ENCODE peak calls at places on chromosomes 3 and 15, in nine cellular contexts. One of them, this sample, is unnamed.

GRCh38 chr3:71672302-71672701 is 52.9 kb downstream of the EIF4E3 start:
- DNase-seq in stomach: no peak
- DNase-seq in gastrocnemius medialis: no peak
- DNase-seq in psoas muscle: no peak
- DNase-seq in uterus: no peak
- DNase-seq in fibroblast of lung: no peak
- DNase-seq in HCT116: no peak
- DNase-seq in sigmoid colon: no peak
- DNase-seq in adrenal gland: no peak
- DNase-seq in this sample: no peak

GRCh38 chr3:123314409-123315270 is 112.9 kb downstream of the SEC22A start:
- DNase-seq in stomach: no peak
- DNase-seq in gastrocnemius medialis: no peak
- DNase-seq in psoas muscle: no peak
- DNase-seq in uterus: no peak
- DNase-seq in fibroblast of lung: no peak
- DNase-seq in HCT116: no peak
- DNase-seq in sigmoid colon: no peak
- DNase-seq in adrenal gland: no peak
- DNase-seq in this sample: no peak

GRCh38 chr15:65580287-65580686 is 30.6 kb downstream of the INTS14 start:
- DNase-seq in stomach: no peak
- DNase-seq in gastrocnemius medialis: no peak
- DNase-seq in psoas muscle: no peak
- DNase-seq in uterus: no peak
- DNase-seq in fibroblast of lung: peak; percentile 39
- DNase-seq in HCT116: no peak
- DNase-seq in sigmoid colon: no peak
- DNase-seq in adrenal gland: peak; percentile 51
- DNase-seq in this sample: no peak

GRCh38 chr3:37855363-37855970 is 6.2 kb upstream of the CTDSPL start:
- DNase-seq in stomach: peak; percentile 92
- DNase-seq in gastrocnemius medialis: peak; percentile 67
- DNase-seq in psoas muscle: peak; percentile 86
- DNase-seq in uterus: peak; percentile 87
- DNase-seq in fibroblast of lung: peak; percentile 73
- DNase-seq in HCT116: peak; percentile 41
- DNase-seq in sigmoid colon: peak; percentile 92
- DNase-seq in adrenal gland: peak; percentile 81
- DNase-seq in this sample: peak; percentile 95

GRCh38 chr15:87527416-87527815 is 729.1 kb downstream of the NTRK3 start:
- DNase-seq in stomach: no peak
- DNase-seq in gastrocnemius medialis: peak; percentile 25
- DNase-seq in psoas muscle: no peak
- DNase-seq in uterus: no peak
- DNase-seq in fibroblast of lung: no peak
- DNase-seq in HCT116: no peak
- DNase-seq in sigmoid colon: no peak
- DNase-seq in adrenal gland: no peak
- DNase-seq in this sample: no peak

GRCh38 chr15:37098468-37099320 is 1.7 kb downstream of the MEIS2 start:
- DNase-seq in stomach: no peak
- DNase-seq in gastrocnemius medialis: no peak
- DNase-seq in psoas muscle: peak; percentile 54
- DNase-seq in uterus: peak; percentile 57
- DNase-seq in fibroblast of lung: peak; percentile 55
- DNase-seq in HCT116: no peak
- DNase-seq in sigmoid colon: peak; percentile 76
- DNase-seq in adrenal gland: peak; percentile 48
- DNase-seq in this sample: peak; percentile 34

GRCh38 chr15:62472616-62473299 is 307.7 kb upstream of the C2CD4B start:
- DNase-seq in stomach: no peak
- DNase-seq in gastrocnemius medialis: peak; percentile 94
- DNase-seq in psoas muscle: peak; percentile 61
- DNase-seq in uterus: no peak
- DNase-seq in fibroblast of lung: no peak
- DNase-seq in HCT116: no peak
- DNase-seq in sigmoid colon: peak; percentile 59
- DNase-seq in adrenal gland: no peak
- DNase-seq in this sample: no peak

GRCh38 chr3:79954756-79955155 is 187.0 kb upstream of the ROBO1 start:
- DNase-seq in stomach: no peak
- DNase-seq in gastrocnemius medialis: no peak
- DNase-seq in psoas muscle: no peak
- DNase-seq in uterus: no peak
- DNase-seq in fibroblast of lung: no peak
- DNase-seq in HCT116: no peak
- DNase-seq in sigmoid colon: no peak
- DNase-seq in adrenal gland: no peak
- DNase-seq in this sample: no peak

GRCh38 chr3:197125601-197126000 is 96.0 kb upstream of the MELTF start:
- DNase-seq in stomach: no peak
- DNase-seq in gastrocnemius medialis: no peak
- DNase-seq in psoas muscle: no peak
- DNase-seq in uterus: no peak
- DNase-seq in fibroblast of lung: peak; percentile 5
- DNase-seq in HCT116: no peak
- DNase-seq in sigmoid colon: no peak
- DNase-seq in adrenal gland: no peak
- DNase-seq in this sample: no peak

DNA sequence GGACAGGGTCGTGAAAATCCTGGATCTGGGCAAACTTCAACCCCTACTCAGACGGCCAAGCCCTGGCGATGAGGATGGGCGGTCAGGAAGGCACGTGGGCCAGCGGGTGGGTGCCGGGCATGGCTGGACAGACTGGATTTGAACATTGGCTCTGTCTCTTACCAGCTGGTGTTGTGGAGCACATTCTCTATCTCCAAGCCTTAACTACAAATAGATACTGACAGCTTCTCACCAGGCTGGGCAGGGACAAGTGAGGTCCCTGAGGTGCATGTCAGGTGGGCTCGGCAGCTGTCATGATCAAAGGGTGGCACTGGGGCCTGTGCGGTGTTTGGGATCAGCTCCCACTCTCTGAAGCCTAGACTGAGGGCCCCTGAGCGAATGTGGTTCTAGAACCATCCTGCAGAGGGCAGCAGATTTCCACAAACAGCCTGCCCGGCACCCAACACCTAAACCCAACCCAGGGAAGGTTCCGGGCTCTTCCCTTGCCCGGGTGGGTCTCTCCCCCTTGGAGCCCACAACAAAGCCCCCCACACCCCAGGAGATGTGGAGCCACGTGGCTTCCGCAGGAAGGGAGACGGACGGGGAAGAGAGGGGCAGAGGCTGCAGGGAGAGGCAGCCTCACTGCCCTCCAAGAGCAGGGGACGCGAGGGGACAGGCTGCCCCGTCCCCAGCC is 58.4 kb downstream of the RGMA start:
- DNase-seq in stomach: peak; percentile 77
- DNase-seq in gastrocnemius medialis: peak; percentile 85
- DNase-seq in psoas muscle: peak; percentile 71
- DNase-seq in uterus: peak; percentile 76
- DNase-seq in fibroblast of lung: peak; percentile 65
- DNase-seq in HCT116: peak; percentile 48
- DNase-seq in sigmoid colon: peak; percentile 90
- DNase-seq in adrenal gland: peak; percentile 73
- DNase-seq in this sample: peak; percentile 71
- H3K27ac ChIP-seq in stomach: peak overlapping the region; percentile 87
- H3K27ac ChIP-seq in gastrocnemius medialis: peak overlapping the region; percentile 92
- H3K27ac ChIP-seq in psoas muscle: peak overlapping the region; percentile 90
- H3K27ac ChIP-seq in uterus: peak overlapping the region; percentile 68
- H3K27ac ChIP-seq in fibroblast of lung: peak overlapping the region; percentile 20
- H3K27ac ChIP-seq in HCT116: no peak overlapping the region
- H3K27ac ChIP-seq in sigmoid colon: peak overlapping the region; percentile 84
- H3K27ac ChIP-seq in adrenal gland: peak overlapping the region; percentile 96
- H3K27ac ChIP-seq in this sample: peak overlapping the region; percentile 19

GRCh38 chr15:31400222-31400927 is 73.7 kb downstream of the KLF13 start:
- DNase-seq in stomach: no peak
- DNase-seq in gastrocnemius medialis: no peak
- DNase-seq in psoas muscle: no peak
- DNase-seq in uterus: no peak
- DNase-seq in fibroblast of lung: no peak
- DNase-seq in HCT116: no peak
- DNase-seq in sigmoid colon: no peak
- DNase-seq in adrenal gland: no peak
- DNase-seq in this sample: no peak

GRCh38 chr15:31398677-31399260 is 72.1 kb downstream of the KLF13 start:
- DNase-seq in stomach: no peak
- DNase-seq in gastrocnemius medialis: no peak
- DNase-seq in psoas muscle: no peak
- DNase-seq in uterus: no peak
- DNase-seq in fibroblast of lung: no peak
- DNase-seq in HCT116: no peak
- DNase-seq in sigmoid colon: peak; percentile 61
- DNase-seq in adrenal gland: no peak
- DNase-seq in this sample: no peak

GRCh38 chr15:31397851-31398661 is 71.4 kb downstream of the KLF13 start:
- DNase-seq in stomach: no peak
- DNase-seq in gastrocnemius medialis: no peak
- DNase-seq in psoas muscle: no peak
- DNase-seq in uterus: no peak
- DNase-seq in fibroblast of lung: no peak
- DNase-seq in HCT116: no peak
- DNase-seq in sigmoid colon: no peak
- DNase-seq in adrenal gland: no peak
- DNase-seq in this sample: no peak

GRCh38 chr15:31399544-31400171 is 73.0 kb downstream of the KLF13 start:
- DNase-seq in stomach: no peak
- DNase-seq in gastrocnemius medialis: no peak
- DNase-seq in psoas muscle: no peak
- DNase-seq in uterus: no peak
- DNase-seq in fibroblast of lung: no peak
- DNase-seq in HCT116: no peak
- DNase-seq in sigmoid colon: peak; percentile 62
- DNase-seq in adrenal gland: no peak
- DNase-seq in this sample: no peak

GRCh38 chr15:31396881-31397560 is 70.4 kb downstream of the KLF13 start:
- DNase-seq in stomach: peak; percentile 95
- DNase-seq in gastrocnemius medialis: peak; percentile 96
- DNase-seq in psoas muscle: peak; percentile 86
- DNase-seq in uterus: peak; percentile 91
- DNase-seq in fibroblast of lung: peak; percentile 89
- DNase-seq in HCT116: peak; percentile 66
- DNase-seq in sigmoid colon: peak; percentile 94
- DNase-seq in adrenal gland: peak; percentile 76
- DNase-seq in this sample: peak; percentile 95
- TF ChIP-seq CTCF in stomach: peak; percentile 10
- TF ChIP-seq CTCF in gastrocnemius medialis: peak; percentile 20
- TF ChIP-seq CTCF in psoas muscle: no peak
- TF ChIP-seq CTCF in uterus: peak; percentile 20
- TF ChIP-seq CTCF in fibroblast of lung: no peak
- TF ChIP-seq CTCF in HCT116: no peak
- TF ChIP-seq CTCF in sigmoid colon: no peak
- TF ChIP-seq CTCF in adrenal gland: no peak
- TF ChIP-seq CTCF in this sample: no peak

GRCh38 chr3:183372911-183373310 is 55.5 kb downstream of the MCF2L2 start:
- DNase-seq in stomach: no peak
- DNase-seq in gastrocnemius medialis: no peak
- DNase-seq in psoas muscle: no peak
- DNase-seq in uterus: no peak
- DNase-seq in fibroblast of lung: no peak
- DNase-seq in HCT116: no peak
- DNase-seq in sigmoid colon: no peak
- DNase-seq in adrenal gland: no peak
- DNase-seq in this sample: no peak

GRCh38 chr3:183370391-183370790 is 58.0 kb downstream of the MCF2L2 start:
- DNase-seq in stomach: no peak
- DNase-seq in gastrocnemius medialis: no peak
- DNase-seq in psoas muscle: no peak
- DNase-seq in uterus: no peak
- DNase-seq in fibroblast of lung: peak; percentile 97
- DNase-seq in HCT116: no peak
- DNase-seq in sigmoid colon: no peak
- DNase-seq in adrenal gland: no peak
- DNase-seq in this sample: no peak

GRCh38 chr3:183371672-183371968 is 56.8 kb downstream of the MCF2L2 start:
- DNase-seq in stomach: no peak
- DNase-seq in gastrocnemius medialis: no peak
- DNase-seq in psoas muscle: no peak
- DNase-seq in uterus: no peak
- DNase-seq in fibroblast of lung: no peak
- DNase-seq in HCT116: peak; percentile 15
- DNase-seq in sigmoid colon: no peak
- DNase-seq in adrenal gland: no peak
- DNase-seq in this sample: no peak

GRCh38 chr3:183369626-183370025 is 58.8 kb downstream of the MCF2L2 start:
- DNase-seq in stomach: no peak
- DNase-seq in gastrocnemius medialis: no peak
- DNase-seq in psoas muscle: no peak
- DNase-seq in uterus: no peak
- DNase-seq in fibroblast of lung: peak; percentile 63
- DNase-seq in HCT116: no peak
- DNase-seq in sigmoid colon: no peak
- DNase-seq in adrenal gland: no peak
- DNase-seq in this sample: no peak

GRCh38 chr3:183369117-183369516 is 59.3 kb downstream of the MCF2L2 start:
- DNase-seq in stomach: no peak
- DNase-seq in gastrocnemius medialis: no peak
- DNase-seq in psoas muscle: no peak
- DNase-seq in uterus: no peak
- DNase-seq in fibroblast of lung: no peak
- DNase-seq in HCT116: no peak
- DNase-seq in sigmoid colon: no peak
- DNase-seq in adrenal gland: no peak
- DNase-seq in this sample: no peak
- H3K27ac ChIP-seq in stomach: no peak overlapping the region
- H3K27ac ChIP-seq in gastrocnemius medialis: no peak overlapping the region
- H3K27ac ChIP-seq in psoas muscle: no peak overlapping the region
- H3K27ac ChIP-seq in uterus: no peak overlapping the region
- H3K27ac ChIP-seq in fibroblast of lung: no peak overlapping the region
- H3K27ac ChIP-seq in HCT116: no peak overlapping the region
- H3K27ac ChIP-seq in sigmoid colon: no peak overlapping the region
- H3K27ac ChIP-seq in adrenal gland: no peak overlapping the region
- H3K27ac ChIP-seq in this sample: peak overlapping the region; percentile 70

DNA sequence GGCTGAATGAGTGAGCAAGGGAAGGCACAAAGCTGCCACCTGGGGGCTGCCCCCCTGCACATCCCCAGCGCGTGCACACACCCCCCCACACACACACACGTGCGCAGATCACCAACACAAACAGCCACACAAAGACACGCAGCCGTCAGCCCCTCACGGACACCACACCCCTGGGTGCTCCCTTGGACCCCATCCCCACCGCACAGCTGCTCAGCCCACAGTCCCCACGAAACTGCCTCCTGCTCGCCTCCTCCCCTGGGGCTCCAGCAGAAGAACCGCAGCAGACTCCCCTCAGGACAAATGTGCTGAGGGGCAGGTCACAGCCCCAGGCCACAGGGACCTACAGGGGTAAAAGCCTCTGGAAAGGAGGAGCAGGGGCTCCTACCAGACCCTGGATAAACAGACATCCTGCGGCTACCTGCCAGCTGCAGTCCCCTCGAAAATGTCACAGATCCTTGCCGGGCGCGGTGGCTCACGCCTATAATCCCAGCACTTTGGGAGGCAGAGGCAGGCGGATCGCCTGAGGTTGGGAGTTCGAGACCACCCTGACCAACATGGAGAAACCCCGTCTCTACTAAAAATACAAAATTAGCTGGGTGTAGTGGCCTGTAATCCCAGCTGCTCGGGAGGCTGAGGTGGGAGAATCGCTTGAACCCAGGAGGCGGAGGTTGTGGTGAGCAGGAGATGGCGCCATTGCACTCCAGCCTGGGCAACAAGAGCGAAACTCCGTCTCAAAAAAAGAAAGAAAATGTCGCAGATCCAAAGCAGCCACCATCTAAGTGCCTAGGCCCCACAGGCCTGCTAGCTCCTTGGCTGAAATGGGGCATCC is 6.5 kb downstream of the TWF2 start:
- DNase-seq in stomach: no peak
- DNase-seq in gastrocnemius medialis: peak; percentile 18
- DNase-seq in psoas muscle: peak; percentile 13
- DNase-seq in uterus: no peak
- DNase-seq in fibroblast of lung: no peak
- DNase-seq in HCT116: no peak
- DNase-seq in sigmoid colon: no peak
- DNase-seq in adrenal gland: peak; percentile 7
- DNase-seq in this sample: no peak
- TF ChIP-seq CTCF in stomach: no peak
- TF ChIP-seq CTCF in gastrocnemius medialis: peak; percentile 20
- TF ChIP-seq CTCF in psoas muscle: peak; percentile 23
- TF ChIP-seq CTCF in uterus: no peak
- TF ChIP-seq CTCF in fibroblast of lung: no peak
- TF ChIP-seq CTCF in HCT116: peak; percentile 9
- TF ChIP-seq CTCF in sigmoid colon: no peak
- TF ChIP-seq CTCF in adrenal gland: peak; percentile 19
- TF ChIP-seq CTCF in this sample: peak; percentile 7